ENCODE peak calls at places on chromosome 7, in eight cellular contexts. E, K, S, B, F, T, M and J are unnamed samples.

GRCh38 chr7:158070222-158070920 is 517.3 kb downstream of the PTPRN2 start:
- DNase-seq in E (no peak), K (no peak), S (no peak), B (no peak), F (no peak), T (no peak), M (no peak), J (no peak)

GRCh38 chr7:112212516-112213036 is 6.1 kb downstream of the ZNF277 start:
- DNase-seq in E (no peak), K (no peak), S (no peak), B (no peak), F (no peak), T (no peak), M (no peak), J (no peak)

GRCh38 chr7:47291461-47292051 is 290.4 kb downstream of the TNS3 start:
- DNase-seq in E (no peak), K (peak), S (no peak), B (no peak), F (no peak), T (no peak), M (peak), J (no peak)

GRCh38 chr7:93923946-93924345 is 2.4 kb downstream of the GNG11 start:
- DNase-seq in E (no peak), K (no peak), S (no peak), B (no peak), F (no peak), T (no peak), M (no peak), J (no peak)

GRCh38 chr7:44384586-44385383 is 59.4 kb upstream of the CAMK2B start:
- DNase-seq in E (peak), K (no peak), S (no peak), B (no peak), F (no peak), T (no peak), M (no peak), J (no peak)

GRCh38 chr7:151383638-151384351 is 26.0 kb downstream of the WDR86 start:
- DNase-seq in E (no peak), K (no peak), S (no peak), B (no peak), F (no peak), T (no peak), M (no peak), J (no peak)

GRCh38 chr7:43653466-43653865 is 70.6 kb downstream of the STK17A start:
- DNase-seq in E (no peak), K (no peak), S (no peak), B (no peak), F (no peak), T (no peak), M (no peak), J (no peak)

GRCh38 chr7:101608772-101609713 is 20.1 kb downstream of the MYL10 start:
- DNase-seq in E (no peak), K (no peak), S (no peak), B (no peak), F (no peak), T (no peak), M (no peak), J (no peak)

GRCh38 chr7:114922652-114923402 is 933 bp downstream of the MDFIC start:
- DNase-seq in E (peak), K (no peak), S (no peak), B (no peak), F (peak), T (no peak), M (peak), J (no peak)

GRCh38 chr7:133053321-133053891 is 28.5 kb downstream of the CHCHD3 start:
- DNase-seq in E (no peak), K (no peak), S (no peak), B (no peak), F (peak), T (no peak), M (peak), J (no peak)

GRCh38 chr7:7816084-7816483 is 97.7 kb upstream of the RPA3 start:
- DNase-seq in E (no peak), K (no peak), S (no peak), B (no peak), F (no peak), T (no peak), M (no peak), J (no peak)